ENCODE peak calls at places on chromosomes 5 and 9, in eight cellular contexts. F is tibial nerve, B is sigmoid colon, R is esophagus squamous epithelium, X is adrenal gland, V is IMR-90, O is spleen, Z is right lobe of liver. P is an unnamed sample.
A peak's percentile ranks its signal among the peaks of the same experiment; 100 is the strongest.

GRCh38 chr9:130361873-130362362 is 82.8 kb upstream of the ASS1 start:
- DNase-seq in O (no peak), Z (no peak), V (no peak), F (no peak), X (no peak), R (no peak), B (no peak), P (no peak)

GRCh38 chr9:21137020-21137419 is 4.6 kb downstream of the IFNW1 start:
- DNase-seq in B (no peak), F (no peak), R (no peak), X (no peak), V (no peak), O (no peak), Z (no peak), P (no peak)

GRCh38 chr5:174409070-174409469 is 315.3 kb upstream of the MSX2 start:
- DNase-seq in B (no peak), R (no peak), V (no peak), Z (no peak), O (no peak), X (no peak), F (no peak), P (no peak)

GRCh38 chr9:91307279-91307678 is 54.4 kb downstream of the AUH start:
- DNase-seq in F (no peak), X (no peak), R (no peak), Z (no peak), B (no peak), V (no peak), O (no peak), P (no peak)

GRCh38 chr9:130114741-130115140 is 57.5 kb upstream of the NCS1 start:
- DNase-seq in F (no peak), O (no peak), X (no peak), R (no peak), B (no peak), V (peak; percentile 64), Z (no peak), P (peak; percentile 41)

GRCh38 chr5:53114988-53115387 is 5.4 kb upstream of the MOCS2 start:
- DNase-seq in O (no peak), B (no peak), X (no peak), V (peak; percentile 54), Z (no peak), R (no peak), F (no peak), P (peak; percentile 7)

GRCh38 chr5:104146652-104147051 is 584.1 kb upstream of the NUDT12 start:
- DNase-seq in B (no peak), R (no peak), F (no peak), Z (no peak), X (no peak), O (no peak), V (no peak), P (no peak)

GRCh38 chr5:76180817-76181805 is 97.9 kb downstream of the SV2C start:
- DNase-seq in B (no peak), Z (no peak), R (no peak), X (no peak), O (no peak), F (no peak), V (no peak), P (peak; percentile 81)

GRCh38 chr9:22204240-22204639 is 195.1 kb upstream of the CDKN2B start:
- DNase-seq in R (no peak), V (no peak), Z (no peak), O (no peak), F (no peak), X (no peak), B (no peak), P (no peak)

GRCh38 chr5:159439002-159439401 is 108.7 kb upstream of the IL12B start:
- DNase-seq in O (no peak), X (no peak), F (no peak), Z (no peak), V (no peak), B (no peak), R (no peak), P (no peak)

GRCh38 chr5:28707706-28708105 is 1669.3 kb upstream of the CDH9 start:
- DNase-seq in Z (no peak), X (no peak), B (no peak), F (no peak), V (no peak), O (no peak), R (no peak), P (no peak)

GRCh38 chr9:134689320-134690181 is 47.9 kb downstream of the COL5A1 start:
- DNase-seq in F (peak; percentile 69), V (peak; percentile 49), O (peak; percentile 84), Z (peak; percentile 62), B (peak; percentile 91), X (peak; percentile 84), R (no peak), P (peak; percentile 16)

GRCh38 chr9:77005216-77005615 is 14.2 kb upstream of the FOXB2 start:
- DNase-seq in Z (no peak), B (no peak), X (no peak), R (no peak), V (no peak), F (no peak), O (no peak), P (no peak)

GRCh38 chr5:132428811-132429440 is 59.4 kb downstream of the SLC22A5 start:
- DNase-seq in X (no peak), B (no peak), O (peak; percentile 54), F (no peak), V (peak; percentile 87), R (no peak), Z (no peak), P (no peak)

GRCh38 chr9:128022886-128023285 is 42.1 kb upstream of the EEIG1 start:
- DNase-seq in B (no peak), V (no peak), Z (peak; percentile 40), X (no peak), F (no peak), R (no peak), O (no peak), P (no peak)

GRCh38 chr5:172941067-172941516 is 18.1 kb upstream of the RPL26L1 start:
- DNase-seq in F (no peak), X (no peak), Z (no peak), O (no peak), B (no peak), V (no peak), R (no peak), P (no peak)

DNA sequence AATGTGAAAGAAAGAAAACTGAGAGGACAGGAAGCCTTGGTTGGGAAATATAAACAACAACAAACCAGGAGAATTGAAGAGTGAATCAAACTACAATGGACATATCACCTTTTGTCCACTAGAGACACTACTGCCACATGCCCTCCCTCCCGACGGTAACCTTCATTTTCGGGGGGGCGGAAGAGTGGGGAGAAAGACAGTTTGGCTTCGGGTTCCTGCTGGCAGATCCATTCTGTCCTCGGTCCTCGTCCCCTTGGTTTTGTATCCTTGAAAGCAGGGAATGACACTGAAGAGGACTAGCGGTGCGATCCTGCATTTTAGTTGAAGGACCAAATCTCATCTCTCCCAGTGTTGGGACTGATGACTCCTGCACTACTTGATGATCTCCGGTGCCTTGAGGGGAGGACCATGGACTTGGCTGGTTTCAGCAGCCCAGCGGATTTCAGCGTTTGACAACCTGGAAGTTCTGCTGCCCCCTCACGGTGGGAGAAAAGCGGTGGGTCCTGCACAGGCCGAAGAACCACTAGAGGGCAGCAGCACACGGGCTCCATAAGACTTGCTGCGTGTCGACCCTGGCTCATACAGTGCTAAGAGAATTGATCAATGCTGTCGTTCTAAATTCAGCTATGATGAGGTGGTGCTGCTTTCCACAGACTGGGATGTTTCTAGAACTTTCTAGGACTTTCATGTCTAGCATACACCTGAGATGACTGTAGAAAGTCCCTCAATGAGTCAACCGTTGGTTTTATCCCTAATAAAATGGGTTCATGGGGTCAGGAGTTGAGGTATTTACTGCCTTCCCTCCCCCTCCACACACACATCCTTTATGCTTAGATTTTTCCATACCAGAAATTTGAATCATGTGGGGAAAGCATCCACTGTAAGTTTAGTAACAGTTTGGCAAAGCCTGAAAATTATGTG is 15.1 kb upstream of the ZNF131 start:
- DNase-seq in Z (peak; percentile 91), V (peak; percentile 96), B (peak; percentile 94), R (peak; percentile 23), F (peak; percentile 77), O (peak; percentile 96), X (peak; percentile 96), P (peak; percentile 97)
- TF ChIP-seq POLR2A in Z (no peak), V (no peak), B (no peak), R (no peak), F (no peak), O (no peak), X (no peak), P (peak; percentile 28)

GRCh38 chr5:181037365-181037861 is 2.7 kb upstream of the BTNL9 start:
- DNase-seq in B (no peak), X (no peak), R (no peak), F (no peak), O (peak; percentile 23), V (no peak), Z (no peak), P (peak; percentile 9)
- TF ChIP-seq POLR2A in B (no peak), X (no peak), R (no peak), F (no peak), O (no peak), V (no peak), Z (no peak), P (no peak)

GRCh38 chr5:176810084-176810597 is at the start of gene UNC5A:
- DNase-seq in Z (no peak), F (no peak), R (no peak), V (peak; percentile 17), X (no peak), O (no peak), B (no peak), P (peak; percentile 70)
- TF ChIP-seq POLR2A in Z (no peak), F (no peak), R (no peak), V (no peak), X (no peak), O (no peak), B (no peak), P (no peak)

GRCh38 chr9:99819484-99820329 is 2.0 kb upstream of the NR4A3 start:
- DNase-seq in Z (peak; percentile 94), O (peak; percentile 99), F (peak; percentile 85), R (peak; percentile 57), V (peak; percentile 96), X (peak; percentile 97), B (peak; percentile 98), P (peak; percentile 95)
- TF ChIP-seq POLR2A in Z (peak; percentile 92), O (peak; percentile 59), F (peak; percentile 70), R (peak; percentile 84), V (peak; percentile 82), X (peak; percentile 95), B (peak; percentile 53), P (peak; percentile 63)

GRCh38 chr9:36765468-36766341 is 193.0 kb downstream of the MELK start:
- DNase-seq in B (peak; percentile 79), Z (peak; percentile 58), F (peak; percentile 17), O (peak; percentile 95), X (peak; percentile 63), V (peak; percentile 35), R (peak; percentile 24), P (peak; percentile 91)
- TF ChIP-seq POLR2A in B (no peak), Z (no peak), F (no peak), O (no peak), X (no peak), V (no peak), R (no peak), P (peak; percentile 59)